ENCODE peak calls at places on chromosomes 13 and 19, in four cellular contexts. One of them, this sample, is unnamed.

GRCh38 chr13:76884167-76884566 is 2.0 kb downstream of the KCTD12 start:
- DNase-seq in NCI-H1105: no peak
- DNase-seq in A549: no peak
- DNase-seq in stimulated activated naive CD4-positive, alpha-beta T cell: peak; percentile 1
- DNase-seq in this sample: peak; percentile 5

GRCh38 chr13:34926513-34926912 is 15.6 kb upstream of the NBEA start:
- DNase-seq in NCI-H1105: no peak
- DNase-seq in A549: no peak
- DNase-seq in stimulated activated naive CD4-positive, alpha-beta T cell: no peak
- DNase-seq in this sample: no peak

GRCh38 chr19:5369962-5370367 is 29.4 kb upstream of the PTPRS start:
- DNase-seq in NCI-H1105: no peak
- DNase-seq in A549: peak; percentile 55
- DNase-seq in stimulated activated naive CD4-positive, alpha-beta T cell: peak; percentile 6
- DNase-seq in this sample: peak; percentile 22

GRCh38 chr13:97573011-97573410 is 139.0 kb downstream of the RAP2A start:
- DNase-seq in NCI-H1105: no peak
- DNase-seq in A549: no peak
- DNase-seq in stimulated activated naive CD4-positive, alpha-beta T cell: no peak
- DNase-seq in this sample: no peak

GRCh38 chr19:49441210-49441959 is at the start of gene SLC17A7:
- DNase-seq in NCI-H1105: peak; percentile 12
- DNase-seq in A549: peak; percentile 91
- DNase-seq in stimulated activated naive CD4-positive, alpha-beta T cell: peak; percentile 25
- DNase-seq in this sample: peak; percentile 56

GRCh38 chr13:74891610-74892009 is 590.4 kb downstream of the TBC1D4 start:
- DNase-seq in NCI-H1105: no peak
- DNase-seq in A549: peak; percentile 2
- DNase-seq in stimulated activated naive CD4-positive, alpha-beta T cell: no peak
- DNase-seq in this sample: no peak

GRCh38 chr19:38692458-38693379 is 45.3 kb downstream of the ACTN4 start:
- DNase-seq in NCI-H1105: no peak
- DNase-seq in A549: no peak
- DNase-seq in stimulated activated naive CD4-positive, alpha-beta T cell: no peak
- DNase-seq in this sample: no peak

GRCh38 chr13:52128714-52129700 is at the start of gene NEK5:
- DNase-seq in NCI-H1105: peak; percentile 56
- DNase-seq in A549: peak; percentile 70
- DNase-seq in stimulated activated naive CD4-positive, alpha-beta T cell: peak; percentile 46
- DNase-seq in this sample: peak; percentile 36

GRCh38 chr19:7595466-7596133 is at the start of gene CAMSAP3:
- DNase-seq in NCI-H1105: peak; percentile 84
- DNase-seq in A549: peak; percentile 17
- DNase-seq in stimulated activated naive CD4-positive, alpha-beta T cell: peak; percentile 39
- DNase-seq in this sample: peak; percentile 42

GRCh38 chr19:54464044-54464623 is 556 bp upstream of the LENG9 start:
- DNase-seq in NCI-H1105: peak; percentile 85
- DNase-seq in A549: peak; percentile 81
- DNase-seq in stimulated activated naive CD4-positive, alpha-beta T cell: peak; percentile 76
- DNase-seq in this sample: peak; percentile 77

GRCh38 chr19:33465371-33465770 is 56.2 kb downstream of the PEPD start:
- DNase-seq in NCI-H1105: no peak
- DNase-seq in A549: no peak
- DNase-seq in stimulated activated naive CD4-positive, alpha-beta T cell: no peak
- DNase-seq in this sample: no peak

GRCh38 chr13:43838909-43839308 is 40.6 kb downstream of the CCDC122 start:
- DNase-seq in NCI-H1105: no peak
- DNase-seq in A549: no peak
- DNase-seq in stimulated activated naive CD4-positive, alpha-beta T cell: no peak
- DNase-seq in this sample: no peak

GRCh38 chr13:32330438-32330837 is 15.1 kb downstream of the BRCA2 start:
- DNase-seq in NCI-H1105: no peak
- DNase-seq in A549: no peak
- DNase-seq in stimulated activated naive CD4-positive, alpha-beta T cell: no peak
- DNase-seq in this sample: no peak

GRCh38 chr19:35037716-35038622 is 3.6 kb upstream of the HPN start:
- DNase-seq in NCI-H1105: no peak
- DNase-seq in A549: no peak
- DNase-seq in stimulated activated naive CD4-positive, alpha-beta T cell: no peak
- DNase-seq in this sample: no peak

GRCh38 chr19:5536337-5536894 is 31.3 kb downstream of the TINCR start:
- DNase-seq in NCI-H1105: peak; percentile 46
- DNase-seq in A549: peak; percentile 25
- DNase-seq in stimulated activated naive CD4-positive, alpha-beta T cell: no peak
- DNase-seq in this sample: no peak

GRCh38 chr13:42777476-42777875 is 3.9 kb upstream of the FAM216B start:
- DNase-seq in NCI-H1105: no peak
- DNase-seq in A549: no peak
- DNase-seq in stimulated activated naive CD4-positive, alpha-beta T cell: no peak
- DNase-seq in this sample: no peak

GRCh38 chr13:31538067-31539042 is 201.0 kb upstream of the RXFP2 start:
- DNase-seq in NCI-H1105: no peak
- DNase-seq in A549: no peak
- DNase-seq in stimulated activated naive CD4-positive, alpha-beta T cell: no peak
- DNase-seq in this sample: no peak

GRCh38 chr19:39223703-39224279 is 19.7 kb upstream of the SYCN start:
- DNase-seq in NCI-H1105: no peak
- DNase-seq in A549: peak; percentile 74
- DNase-seq in stimulated activated naive CD4-positive, alpha-beta T cell: no peak
- DNase-seq in this sample: no peak

GRCh38 chr19:45790942-45791341 is 1.7 kb downstream of the DMWD start:
- DNase-seq in NCI-H1105: no peak
- DNase-seq in A549: no peak
- DNase-seq in stimulated activated naive CD4-positive, alpha-beta T cell: no peak
- DNase-seq in this sample: peak; percentile 47

GRCh38 chr13:106152047-106152446 is 383.4 kb downstream of the EFNB2 start:
- DNase-seq in NCI-H1105: no peak
- DNase-seq in A549: no peak
- DNase-seq in stimulated activated naive CD4-positive, alpha-beta T cell: no peak
- DNase-seq in this sample: no peak

GRCh38 chr19:23817519-23817918 is 58.8 kb upstream of the ZNF681 start:
- DNase-seq in NCI-H1105: no peak
- DNase-seq in A549: no peak
- DNase-seq in stimulated activated naive CD4-positive, alpha-beta T cell: peak; percentile 5
- DNase-seq in this sample: no peak

This sample was measured in naive thymus-derived CD4-positive, alpha-beta T cell.